ENCODE peak calls at places on chromosomes 12 and 14, in ten cellular contexts. K, T, X, L, I, Y, G, R, C and A are unnamed samples.

GRCh38 chr12:75120202-75120774 is 89.4 kb downstream of the KCNC2 start:
- DNase-seq in Y (no peak), R (no peak), T (no peak), I (no peak), C (no peak), K (no peak), X (no peak), G (no peak), L (no peak), A (no peak)

GRCh38 chr12:76680940-76681339 is 83.0 kb upstream of the ZDHHC17 start:
- DNase-seq in I (peak), Y (no peak), R (no peak), K (no peak), X (no peak), G (peak), T (no peak), L (no peak), C (no peak), A (peak)

GRCh38 chr14:104446611-104447010 is 133.0 kb upstream of the C14orf180 start:
- DNase-seq in X (no peak), I (no peak), L (no peak), Y (peak), K (no peak), T (no peak), C (no peak), G (no peak), R (no peak), A (no peak)

GRCh38 chr12:92505373-92506340 is 197.1 kb upstream of the PLEKHG7 start:
- DNase-seq in I (peak), X (peak), L (peak), Y (peak), R (peak), K (peak), G (no peak), C (peak), T (peak), A (peak)

GRCh38 chr12:31999692-32000091 is 40.5 kb downstream of the RESF1 start:
- DNase-seq in G (no peak), X (no peak), I (no peak), Y (no peak), T (no peak), K (no peak), R (no peak), C (no peak), L (no peak), A (no peak)

GRCh38 chr12:113749433-113749815 is 216.7 kb downstream of the RBM19 start:
- DNase-seq in X (no peak), L (no peak), G (no peak), R (no peak), C (no peak), T (no peak), I (no peak), Y (no peak), K (no peak), A (no peak)

GRCh38 chr12:80988986-80989385 is 51.3 kb upstream of the LIN7A start:
- DNase-seq in X (no peak), Y (no peak), C (no peak), I (no peak), L (no peak), T (no peak), K (no peak), R (no peak), G (no peak), A (peak)

GRCh38 chr12:98188649-98189048 is 326.7 kb upstream of the TMPO start:
- DNase-seq in Y (no peak), K (no peak), X (peak), G (no peak), T (no peak), L (no peak), R (no peak), C (no peak), I (peak), A (no peak)

GRCh38 chr12:75981773-75982564 is 49.6 kb downstream of the PHLDA1 start:
- DNase-seq in R (no peak), K (no peak), C (no peak), G (no peak), Y (no peak), X (no peak), T (no peak), L (no peak), I (peak), A (peak)

GRCh38 chr14:60757617-60758016 is 23.1 kb downstream of the MNAT1 start:
- DNase-seq in T (no peak), G (peak), Y (no peak), L (no peak), C (no peak), K (no peak), I (peak), X (peak), R (no peak), A (peak)

GRCh38 chr12:92543872-92544271 is 158.9 kb upstream of the PLEKHG7 start:
- DNase-seq in R (no peak), K (peak), X (no peak), I (no peak), G (no peak), L (no peak), Y (no peak), T (no peak), C (no peak), A (no peak)

GRCh38 chr14:31075144-31075543 is 49.0 kb upstream of the STRN3 start:
- DNase-seq in I (no peak), X (no peak), C (no peak), L (no peak), K (no peak), T (no peak), G (no peak), Y (no peak), R (no peak), A (no peak)

GRCh38 chr12:60398547-60398946 is 802.7 kb downstream of the SLC16A7 start:
- DNase-seq in T (no peak), C (no peak), L (no peak), I (no peak), X (no peak), G (no peak), R (no peak), K (no peak), Y (no peak), A (peak)

GRCh38 chr12:113298861-113299545 is 35.9 kb downstream of the SLC8B1 start:
- DNase-seq in G (no peak), K (peak), Y (peak), X (no peak), T (peak), L (peak), C (no peak), R (no peak), I (no peak), A (peak)

GRCh38 chr12:111887916-111888745 is 46.1 kb downstream of the MAPKAPK5 start:
- DNase-seq in X (no peak), C (no peak), L (no peak), T (no peak), K (no peak), I (no peak), Y (no peak), G (no peak), R (no peak), A (no peak)

GRCh38 chr12:91577586-91578539 is 395.2 kb upstream of the DCN start:
- DNase-seq in R (no peak), X (peak), C (no peak), L (no peak), I (peak), G (no peak), T (no peak), Y (no peak), K (no peak), A (peak)

GRCh38 chr12:80422549-80422948 is 21.5 kb upstream of the PTPRQ start:
- DNase-seq in L (no peak), Y (no peak), C (no peak), R (no peak), G (peak), K (no peak), T (no peak), I (peak), X (no peak), A (peak)

GRCh38 chr14:78202178-78202577 is 32.0 kb downstream of the NRXN3 start:
- DNase-seq in I (no peak), T (no peak), L (no peak), G (no peak), Y (peak), X (peak), R (peak), C (no peak), K (no peak), A (no peak)

GRCh38 chr12:70185301-70185700 is 57.9 kb upstream of the CNOT2 start:
- DNase-seq in K (no peak), R (no peak), L (no peak), I (no peak), C (no peak), G (no peak), T (no peak), Y (no peak), X (no peak), A (no peak)

GRCh38 chr14:99972748-99973466 is 92.3 kb upstream of the EVL start:
- DNase-seq in I (no peak), X (peak), L (no peak), R (no peak), Y (no peak), C (no peak), G (no peak), K (no peak), T (no peak), A (peak)

GRCh38 chr12:55188573-55188972 is 32.3 kb upstream of the OR10A7 start:
- DNase-seq in T (no peak), G (no peak), X (no peak), Y (no peak), I (no peak), R (no peak), L (no peak), K (no peak), C (no peak), A (no peak)

GRCh38 chr12:29241821-29242591 is 92.9 kb downstream of the FAR2 start:
- DNase-seq in I (peak), Y (no peak), X (peak), C (no peak), L (no peak), K (no peak), T (no peak), R (no peak), G (peak), A (peak)

GRCh38 chr14:96792581-96792980 is 4.6 kb upstream of the VRK1 start:
- DNase-seq in K (no peak), L (no peak), G (no peak), C (no peak), R (no peak), T (no peak), I (no peak), Y (no peak), X (no peak), A (no peak)
- TF ChIP-seq CTCF in K (no peak), L (no peak), G (no peak), C (no peak), R (no peak), T (no peak), I (no peak), Y (no peak), X (no peak), A (no peak)

GRCh38 chr12:131509706-131510105 is 201.2 kb upstream of the SFSWAP start:
- DNase-seq in R (no peak), Y (no peak), L (no peak), K (no peak), G (no peak), T (no peak), X (no peak), I (no peak), C (no peak), A (no peak)

GRCh38 chr12:131511803-131512564 is 198.9 kb upstream of the SFSWAP start:
- DNase-seq in K (no peak), T (no peak), L (no peak), I (no peak), X (peak), C (no peak), Y (no peak), R (no peak), G (no peak), A (no peak)

GRCh38 chr12:131510431-131510830 is 200.5 kb upstream of the SFSWAP start:
- DNase-seq in Y (peak), G (no peak), T (no peak), L (no peak), X (no peak), K (no peak), R (no peak), I (no peak), C (no peak), A (no peak)

GRCh38 chr12:131513606-131514005 is 197.3 kb upstream of the SFSWAP start:
- DNase-seq in L (no peak), X (no peak), I (no peak), C (no peak), G (no peak), T (no peak), K (no peak), R (no peak), Y (no peak), A (no peak)

DNA sequence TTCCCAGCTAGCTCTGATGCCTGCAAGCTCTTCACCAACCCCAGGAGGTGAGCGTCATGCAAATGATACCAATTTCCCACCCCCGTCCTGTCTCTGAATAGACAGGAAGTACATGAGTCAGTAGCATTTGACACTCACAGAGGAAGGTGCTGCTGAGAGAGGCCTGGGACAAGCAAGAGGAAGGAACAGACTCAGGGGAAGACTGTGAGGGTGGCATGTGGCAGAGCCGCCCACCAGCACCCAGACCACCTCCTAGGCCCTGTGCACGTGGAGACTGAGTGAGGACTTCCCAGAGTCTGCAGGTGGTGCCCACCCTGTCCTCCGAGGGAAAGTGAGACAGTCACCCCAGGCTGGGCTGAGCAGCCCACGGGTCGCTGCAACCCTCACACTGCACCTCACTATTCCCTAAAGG is 199.5 kb upstream of the SFSWAP start:
- DNase-seq in L (no peak), Y (peak), R (peak), T (no peak), I (no peak), K (no peak), X (peak), C (peak), G (no peak), A (peak)
- H3K4me3 ChIP-seq in L (no peak), Y (no peak), R (no peak), T (no peak), I (no peak), K (no peak), X (no peak), C (no peak), G (no peak), A (no peak)

GRCh38 chr14:22097072-22097471 is 423.5 kb upstream of the OR4E1 start:
- DNase-seq in K (no peak), G (no peak), R (no peak), I (no peak), L (no peak), Y (no peak), X (no peak), T (no peak), C (no peak), A (no peak)

GRCh38 chr14:22098435-22098834 is 424.8 kb upstream of the OR4E1 start:
- DNase-seq in X (no peak), Y (no peak), K (no peak), T (no peak), L (no peak), I (no peak), C (no peak), R (no peak), G (no peak), A (no peak)

GRCh38 chr14:22096511-22096890 is 422.9 kb upstream of the OR4E1 start:
- DNase-seq in G (no peak), C (no peak), T (no peak), Y (no peak), L (no peak), I (no peak), R (peak), X (no peak), K (no peak), A (no peak)

GRCh38 chr14:22097606-22098292 is 424.1 kb upstream of the OR4E1 start:
- DNase-seq in T (no peak), G (no peak), X (no peak), K (no peak), R (peak), C (no peak), Y (no peak), I (no peak), L (no peak), A (no peak)

DNA sequence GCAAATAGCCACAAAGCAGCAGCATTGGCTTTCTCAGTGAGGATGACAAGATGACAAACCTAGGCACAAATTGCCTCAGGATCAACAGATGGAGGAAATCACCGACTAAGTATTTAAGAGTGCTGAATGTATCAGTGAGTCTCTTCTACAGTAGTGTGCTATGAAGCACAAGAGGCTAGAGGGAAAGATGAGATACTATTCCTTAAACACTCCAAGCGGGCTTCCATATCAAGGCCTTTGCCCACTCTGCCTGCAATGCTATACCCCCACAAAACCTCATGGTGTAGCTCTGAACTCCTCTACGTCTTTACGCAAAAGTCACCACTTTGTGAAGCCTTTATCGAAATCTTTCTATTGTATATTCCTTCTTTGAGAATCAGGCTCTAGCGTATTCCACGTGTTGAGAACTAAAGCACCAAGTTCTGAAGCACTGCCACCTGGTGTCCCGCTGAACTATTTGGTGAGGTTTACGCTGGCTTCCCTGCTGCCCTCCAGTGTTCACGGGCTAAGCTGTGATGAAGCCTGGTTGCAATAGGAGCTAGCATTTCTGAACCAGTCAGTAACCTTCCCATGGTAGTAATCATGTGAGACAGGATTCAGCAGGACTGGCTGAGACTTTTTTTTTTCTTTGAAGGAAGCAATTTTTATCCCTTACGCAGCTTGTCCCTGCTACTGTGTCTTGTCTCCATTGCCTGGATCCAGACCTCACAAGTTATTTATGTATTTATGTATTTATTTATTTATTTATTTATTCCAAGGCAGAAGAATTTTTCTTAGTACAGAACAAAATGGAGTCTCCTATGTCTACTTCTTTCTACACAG is 426.5 kb upstream of the OR4E1 start:
- DNase-seq in I (peak), G (no peak), T (peak), R (peak), K (peak), Y (peak), X (peak), L (peak), C (peak), A (peak)
- TF ChIP-seq CTCF in I (peak), G (peak), T (peak), R (peak), K (peak), Y (no peak), X (peak), L (peak), C (peak), A (peak)

GRCh38 chr12:6698352-6699046 is 2.1 kb downstream of the PIANP start:
- DNase-seq in K (no peak), L (no peak), I (no peak), R (no peak), X (no peak), G (no peak), Y (no peak), T (no peak), C (no peak), A (no peak)
- H3K4me3 ChIP-seq in K (no peak), L (no peak), I (no peak), R (no peak), X (no peak), G (no peak), Y (no peak), T (no peak), C (no peak), A (no peak)

DNA sequence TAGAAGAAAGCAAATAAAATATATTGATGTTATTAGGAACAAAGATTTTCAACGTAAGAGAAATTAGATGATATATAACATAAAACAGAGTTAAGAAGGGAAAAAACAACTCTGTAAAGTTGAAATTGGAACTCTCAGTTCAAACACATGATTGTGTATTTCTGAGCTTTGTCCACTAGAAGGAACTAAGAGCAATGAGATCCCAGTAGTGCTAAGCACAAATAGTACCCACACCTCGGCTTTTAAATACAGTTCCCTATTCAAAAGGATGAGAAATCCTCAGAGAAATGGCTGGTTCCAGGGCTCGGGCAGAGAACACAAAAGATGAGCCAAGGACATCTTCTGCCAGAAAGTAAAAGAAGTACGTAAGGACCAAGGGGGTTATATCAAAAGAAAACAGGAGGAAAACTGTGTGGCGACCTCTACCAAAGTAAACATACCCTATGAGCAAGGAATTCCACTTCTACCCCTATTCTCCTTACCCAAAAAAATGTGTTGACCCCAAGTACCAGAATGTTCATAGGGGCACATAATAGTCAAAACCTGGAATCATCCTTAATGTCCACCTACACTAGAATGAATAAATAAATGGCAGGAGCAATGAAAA is 96.6 kb downstream of the SPTSSA start:
- DNase-seq in L (no peak), X (peak), R (no peak), I (peak), G (no peak), Y (no peak), T (no peak), C (no peak), K (no peak), A (peak)
- TF ChIP-seq CTCF in L (peak), X (peak), R (no peak), I (peak), G (no peak), Y (no peak), T (no peak), C (no peak), K (no peak), A (peak)

DNA sequence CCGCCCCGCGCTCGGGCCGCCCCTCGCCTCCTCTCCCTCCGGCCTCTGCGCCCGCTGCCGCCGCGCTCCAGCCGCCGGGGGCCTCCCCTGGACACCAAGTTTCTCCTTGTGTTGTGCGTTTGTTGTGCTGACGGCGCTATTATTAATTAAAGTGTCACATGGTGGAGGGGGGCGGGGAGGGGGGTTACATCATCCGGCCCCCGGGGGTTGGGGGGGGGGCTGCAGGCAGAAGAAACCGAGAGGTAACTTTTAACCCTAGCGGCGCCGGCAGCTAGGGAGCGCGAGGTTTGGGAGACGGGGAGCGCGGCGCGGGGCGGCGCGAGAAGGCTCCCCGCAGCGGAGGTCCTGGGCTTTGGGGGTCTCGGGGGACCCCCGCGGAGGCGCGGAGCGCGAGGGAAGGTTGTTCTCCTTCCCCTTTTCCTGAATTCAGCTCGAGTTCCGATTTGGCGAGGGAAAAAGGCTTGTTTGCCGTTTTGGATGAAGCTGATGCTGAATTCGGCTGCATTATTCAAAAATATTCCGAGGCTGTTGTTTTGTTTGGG is at the start of gene HRK:
- DNase-seq in I (no peak), G (no peak), X (no peak), R (no peak), Y (no peak), C (no peak), K (peak), L (no peak), T (no peak), A (no peak)
- H3K4me3 ChIP-seq in I (peak), G (peak), X (no peak), R (no peak), Y (no peak), C (peak), K (no peak), L (peak), T (peak), A (peak)

GRCh38 chr12:96143392-96143791 is 50.8 kb upstream of the ELK3 start:
- DNase-seq in T (no peak), Y (no peak), G (no peak), C (no peak), L (no peak), X (peak), K (no peak), I (no peak), R (peak), A (no peak)
- TF ChIP-seq CTCF in T (no peak), Y (no peak), G (no peak), C (no peak), L (no peak), X (no peak), K (no peak), I (no peak), R (no peak), A (no peak)